ENCODE peak calls at places on chromosome 13, in eight cellular contexts. One of them, this sample, is unnamed.

GRCh38 chr13:112222971-112223370 is 153.2 kb upstream of the SPACA7 start:
- DNase-seq in thoracic aorta: no peak
- DNase-seq in choroid plexus epithelial cell: no peak
- DNase-seq in CD8-positive, alpha-beta memory T cell: no peak
- DNase-seq in HCT116: no peak
- DNase-seq in coronary artery: no peak
- DNase-seq in astrocyte: no peak
- DNase-seq in A549: no peak
- DNase-seq in this sample: no peak

GRCh38 chr13:55001881-55002280 is 1973.3 kb downstream of the OLFM4 start:
- DNase-seq in choroid plexus epithelial cell: no peak
- DNase-seq in A549: no peak
- DNase-seq in CD8-positive, alpha-beta memory T cell: no peak
- DNase-seq in HCT116: no peak
- DNase-seq in astrocyte: no peak
- DNase-seq in thoracic aorta: no peak
- DNase-seq in coronary artery: no peak
- DNase-seq in this sample: no peak

GRCh38 chr13:20157387-20157786 is 3.5 kb downstream of the GJA3 start:
- DNase-seq in choroid plexus epithelial cell: no peak
- DNase-seq in astrocyte: no peak
- DNase-seq in HCT116: no peak
- DNase-seq in thoracic aorta: no peak
- DNase-seq in A549: no peak
- DNase-seq in CD8-positive, alpha-beta memory T cell: no peak
- DNase-seq in coronary artery: no peak
- DNase-seq in this sample: no peak

GRCh38 chr13:76570485-76570884 is 315.7 kb downstream of the KCTD12 start:
- DNase-seq in thoracic aorta: no peak
- DNase-seq in coronary artery: no peak
- DNase-seq in A549: no peak
- DNase-seq in astrocyte: no peak
- DNase-seq in CD8-positive, alpha-beta memory T cell: no peak
- DNase-seq in choroid plexus epithelial cell: no peak
- DNase-seq in HCT116: no peak
- DNase-seq in this sample: no peak

GRCh38 chr13:104198811-104199210 is 1132.6 kb upstream of the SLC10A2 start:
- DNase-seq in thoracic aorta: no peak
- DNase-seq in HCT116: no peak
- DNase-seq in A549: no peak
- DNase-seq in astrocyte: no peak
- DNase-seq in CD8-positive, alpha-beta memory T cell: no peak
- DNase-seq in coronary artery: no peak
- DNase-seq in choroid plexus epithelial cell: no peak
- DNase-seq in this sample: no peak

GRCh38 chr13:101579291-101579802 is 126.9 kb downstream of the ITGBL1 start:
- DNase-seq in coronary artery: no peak
- DNase-seq in HCT116: no peak
- DNase-seq in astrocyte: peak; percentile 54
- DNase-seq in CD8-positive, alpha-beta memory T cell: no peak
- DNase-seq in thoracic aorta: no peak
- DNase-seq in A549: peak; percentile 53
- DNase-seq in choroid plexus epithelial cell: peak; percentile 78
- DNase-seq in this sample: peak; percentile 6

GRCh38 chr13:48600374-48601364 is 53.1 kb upstream of the CYSLTR2 start:
- DNase-seq in astrocyte: peak; percentile 98
- DNase-seq in thoracic aorta: no peak
- DNase-seq in coronary artery: no peak
- DNase-seq in HCT116: no peak
- DNase-seq in choroid plexus epithelial cell: peak; percentile 91
- DNase-seq in CD8-positive, alpha-beta memory T cell: no peak
- DNase-seq in A549: no peak
- DNase-seq in this sample: no peak

GRCh38 chr13:44312898-44313551 is 60.6 kb upstream of the SERP2 start:
- DNase-seq in coronary artery: peak; percentile 1
- DNase-seq in CD8-positive, alpha-beta memory T cell: no peak
- DNase-seq in thoracic aorta: no peak
- DNase-seq in A549: peak; percentile 67
- DNase-seq in astrocyte: peak; percentile 97
- DNase-seq in choroid plexus epithelial cell: peak; percentile 76
- DNase-seq in HCT116: peak; percentile 88
- DNase-seq in this sample: peak; percentile 77

GRCh38 chr13:99585609-99586008 is 84.3 kb downstream of the TM9SF2 start:
- DNase-seq in coronary artery: no peak
- DNase-seq in astrocyte: no peak
- DNase-seq in choroid plexus epithelial cell: peak; percentile 26
- DNase-seq in HCT116: no peak
- DNase-seq in CD8-positive, alpha-beta memory T cell: no peak
- DNase-seq in A549: no peak
- DNase-seq in thoracic aorta: no peak
- DNase-seq in this sample: no peak

GRCh38 chr13:93224545-93224944 is 2.1 kb upstream of the GPC6 start:
- DNase-seq in A549: peak; percentile 80
- DNase-seq in CD8-positive, alpha-beta memory T cell: no peak
- DNase-seq in choroid plexus epithelial cell: peak; percentile 38
- DNase-seq in HCT116: no peak
- DNase-seq in thoracic aorta: no peak
- DNase-seq in astrocyte: peak; percentile 93
- DNase-seq in coronary artery: no peak
- DNase-seq in this sample: no peak

GRCh38 chr13:113404366-113404722 is 40.4 kb upstream of the GRTP1 start:
- DNase-seq in A549: no peak
- DNase-seq in thoracic aorta: no peak
- DNase-seq in choroid plexus epithelial cell: no peak
- DNase-seq in astrocyte: no peak
- DNase-seq in CD8-positive, alpha-beta memory T cell: no peak
- DNase-seq in HCT116: no peak
- DNase-seq in coronary artery: no peak
- DNase-seq in this sample: no peak

DNA sequence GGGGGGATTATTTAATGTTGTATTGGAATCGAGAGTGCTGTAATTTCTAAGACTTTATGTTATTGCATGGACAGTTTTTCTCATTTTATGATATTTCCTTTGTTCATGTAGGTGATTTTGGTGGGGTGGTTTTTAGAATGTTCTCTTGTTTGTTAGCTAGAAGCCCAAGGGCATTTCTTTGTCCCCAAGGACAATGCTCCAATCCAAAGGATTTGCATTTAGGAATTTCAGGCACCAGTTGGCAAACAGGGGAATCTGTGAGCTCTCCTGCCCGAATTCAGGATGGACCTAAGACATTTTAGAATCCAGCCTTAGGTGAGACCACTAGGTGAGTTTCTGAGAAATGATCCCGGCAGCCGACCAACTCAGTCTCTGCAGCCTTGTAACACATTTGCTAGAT is 324.9 kb downstream of the KCNRG start:
- DNase-seq in CD8-positive, alpha-beta memory T cell: no peak
- DNase-seq in choroid plexus epithelial cell: no peak
- DNase-seq in astrocyte: no peak
- DNase-seq in thoracic aorta: no peak
- DNase-seq in A549: no peak
- DNase-seq in HCT116: no peak
- DNase-seq in coronary artery: no peak
- DNase-seq in this sample: no peak
- H3K4me3 ChIP-seq in CD8-positive, alpha-beta memory T cell: no peak overlapping the region
- H3K4me3 ChIP-seq in choroid plexus epithelial cell: no peak overlapping the region
- H3K4me3 ChIP-seq in astrocyte: no peak overlapping the region
- H3K4me3 ChIP-seq in thoracic aorta: no peak overlapping the region
- H3K4me3 ChIP-seq in A549: no peak overlapping the region
- H3K4me3 ChIP-seq in HCT116: no peak overlapping the region
- H3K4me3 ChIP-seq in coronary artery: no peak overlapping the region
- H3K4me3 ChIP-seq in this sample: no peak overlapping the region

DNA sequence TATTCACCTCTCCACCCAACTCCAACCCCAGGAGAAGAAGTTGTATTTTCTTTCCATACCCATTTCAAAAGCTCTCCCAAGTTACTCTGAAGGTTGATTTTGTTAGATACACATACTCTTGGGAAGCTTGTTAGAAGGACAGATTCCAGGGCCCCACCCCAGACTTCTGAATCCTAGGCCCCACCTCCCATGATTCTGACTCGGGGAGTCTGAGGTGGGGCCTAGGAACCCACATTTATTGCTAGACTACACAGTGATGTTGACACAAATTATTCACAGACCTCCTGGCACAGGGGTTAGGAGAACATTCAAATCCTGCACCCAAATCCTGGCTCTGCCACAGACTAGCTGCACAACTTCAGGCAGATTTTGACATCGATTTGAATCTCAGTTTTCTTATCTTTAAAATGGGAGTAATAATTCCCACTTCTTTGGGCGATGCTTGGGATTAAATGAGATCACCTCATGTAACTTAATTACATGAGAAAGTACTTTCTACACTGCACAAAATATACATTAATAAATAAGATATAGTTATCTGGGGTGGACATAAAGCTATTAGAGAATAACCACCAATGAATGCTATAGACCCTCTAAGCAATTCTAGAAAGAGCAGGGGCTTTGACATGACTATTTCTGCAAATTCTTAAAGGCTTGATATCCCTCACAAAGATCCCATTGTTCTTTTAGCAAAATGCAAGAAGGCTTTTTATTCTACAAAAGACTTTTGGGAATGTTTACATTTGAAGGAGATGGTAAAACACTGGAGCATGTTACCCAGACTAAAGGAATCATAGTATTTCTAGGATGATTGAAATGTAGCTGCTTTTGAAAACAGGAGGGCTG is 18.0 kb downstream of the MBNL2 start:
- DNase-seq in choroid plexus epithelial cell: no peak
- DNase-seq in CD8-positive, alpha-beta memory T cell: no peak
- DNase-seq in thoracic aorta: no peak
- DNase-seq in astrocyte: no peak
- DNase-seq in coronary artery: no peak
- DNase-seq in HCT116: no peak
- DNase-seq in A549: no peak
- DNase-seq in this sample: no peak
- H3K4me3 ChIP-seq in choroid plexus epithelial cell: no peak overlapping the region
- H3K4me3 ChIP-seq in CD8-positive, alpha-beta memory T cell: no peak overlapping the region
- H3K4me3 ChIP-seq in thoracic aorta: no peak overlapping the region
- H3K4me3 ChIP-seq in astrocyte: no peak overlapping the region
- H3K4me3 ChIP-seq in coronary artery: no peak overlapping the region
- H3K4me3 ChIP-seq in HCT116: no peak overlapping the region
- H3K4me3 ChIP-seq in A549: no peak overlapping the region
- H3K4me3 ChIP-seq in this sample: no peak overlapping the region

GRCh38 chr13:110430391-110431338 is 123.6 kb downstream of the COL4A2 start:
- DNase-seq in coronary artery: peak; percentile 60
- DNase-seq in HCT116: no peak
- DNase-seq in CD8-positive, alpha-beta memory T cell: no peak
- DNase-seq in choroid plexus epithelial cell: no peak
- DNase-seq in thoracic aorta: no peak
- DNase-seq in A549: no peak
- DNase-seq in astrocyte: no peak
- DNase-seq in this sample: no peak

GRCh38 chr13:110433014-110433413 is 125.9 kb downstream of the COL4A2 start:
- DNase-seq in astrocyte: no peak
- DNase-seq in A549: no peak
- DNase-seq in HCT116: no peak
- DNase-seq in CD8-positive, alpha-beta memory T cell: no peak
- DNase-seq in thoracic aorta: peak; percentile 60
- DNase-seq in coronary artery: peak; percentile 91
- DNase-seq in choroid plexus epithelial cell: peak; percentile 57
- DNase-seq in this sample: no peak

GRCh38 chr13:110432522-110432921 is 125.4 kb downstream of the COL4A2 start:
- DNase-seq in CD8-positive, alpha-beta memory T cell: no peak
- DNase-seq in coronary artery: no peak
- DNase-seq in choroid plexus epithelial cell: no peak
- DNase-seq in thoracic aorta: no peak
- DNase-seq in astrocyte: no peak
- DNase-seq in A549: no peak
- DNase-seq in HCT116: no peak
- DNase-seq in this sample: no peak

GRCh38 chr13:110431425-110431824 is 124.3 kb downstream of the COL4A2 start:
- DNase-seq in choroid plexus epithelial cell: no peak
- DNase-seq in astrocyte: no peak
- DNase-seq in coronary artery: peak; percentile 55
- DNase-seq in HCT116: no peak
- DNase-seq in thoracic aorta: no peak
- DNase-seq in A549: no peak
- DNase-seq in CD8-positive, alpha-beta memory T cell: no peak
- DNase-seq in this sample: no peak

GRCh38 chr13:110431851-110432294 is 124.8 kb downstream of the COL4A2 start:
- DNase-seq in A549: no peak
- DNase-seq in coronary artery: peak; percentile 76
- DNase-seq in choroid plexus epithelial cell: no peak
- DNase-seq in CD8-positive, alpha-beta memory T cell: no peak
- DNase-seq in HCT116: no peak
- DNase-seq in thoracic aorta: no peak
- DNase-seq in astrocyte: no peak
- DNase-seq in this sample: peak; percentile 25
- H3K4me3 ChIP-seq in A549: no peak overlapping the region
- H3K4me3 ChIP-seq in coronary artery: no peak overlapping the region
- H3K4me3 ChIP-seq in choroid plexus epithelial cell: no peak overlapping the region
- H3K4me3 ChIP-seq in CD8-positive, alpha-beta memory T cell: no peak overlapping the region
- H3K4me3 ChIP-seq in HCT116: no peak overlapping the region
- H3K4me3 ChIP-seq in thoracic aorta: no peak overlapping the region
- H3K4me3 ChIP-seq in astrocyte: no peak overlapping the region
- H3K4me3 ChIP-seq in this sample: no peak overlapping the region

DNA sequence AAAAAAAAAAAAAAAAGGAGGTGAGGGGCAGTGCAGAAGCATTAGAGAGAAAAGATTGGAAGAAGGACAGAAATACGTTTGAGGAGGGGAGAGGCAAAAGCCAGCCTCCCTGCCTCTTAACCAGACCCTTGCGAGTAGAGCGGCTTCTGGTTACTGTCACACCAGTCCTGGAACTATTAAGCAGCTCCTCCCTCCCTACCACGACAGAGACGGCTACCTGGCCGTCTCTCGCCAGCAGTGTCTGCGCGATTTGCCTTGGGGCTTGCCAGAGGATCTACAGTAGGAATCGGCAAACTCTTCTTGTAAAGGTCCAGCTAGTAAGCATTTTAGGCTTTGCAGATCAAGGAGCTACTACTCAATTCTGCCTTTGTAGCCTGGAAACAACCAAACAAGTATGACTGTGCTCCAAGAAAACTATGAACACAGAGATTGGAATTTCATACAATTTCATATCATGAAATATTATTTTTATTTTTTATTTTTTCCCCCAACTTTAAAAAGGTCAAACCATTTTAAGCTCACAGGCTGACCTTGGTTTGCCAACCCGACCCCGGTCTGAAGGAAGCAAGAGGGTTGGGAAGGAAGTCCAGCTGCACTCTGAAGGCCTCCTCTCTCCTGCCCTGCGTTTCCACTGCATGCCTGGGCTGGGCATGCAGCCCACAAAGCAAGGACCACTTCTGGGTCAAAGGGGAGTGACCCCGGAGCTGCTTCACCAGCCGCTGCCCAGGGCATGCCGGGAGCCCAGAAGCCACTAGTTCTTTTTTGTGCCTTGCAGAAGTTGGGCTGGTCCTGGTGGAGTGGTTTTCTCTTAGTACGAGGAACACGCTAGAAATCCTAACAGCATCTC is 166.9 kb downstream of the FLT1 start:
- DNase-seq in HCT116: no peak
- DNase-seq in A549: no peak
- DNase-seq in CD8-positive, alpha-beta memory T cell: no peak
- DNase-seq in thoracic aorta: no peak
- DNase-seq in choroid plexus epithelial cell: peak; percentile 41
- DNase-seq in coronary artery: no peak
- DNase-seq in astrocyte: no peak
- DNase-seq in this sample: no peak
- H3K4me3 ChIP-seq in HCT116: no peak overlapping the region
- H3K4me3 ChIP-seq in A549: no peak overlapping the region
- H3K4me3 ChIP-seq in CD8-positive, alpha-beta memory T cell: no peak overlapping the region
- H3K4me3 ChIP-seq in thoracic aorta: no peak overlapping the region
- H3K4me3 ChIP-seq in choroid plexus epithelial cell: no peak overlapping the region
- H3K4me3 ChIP-seq in coronary artery: no peak overlapping the region
- H3K4me3 ChIP-seq in astrocyte: no peak overlapping the region
- H3K4me3 ChIP-seq in this sample: no peak overlapping the region

GRCh38 chr13:110304256-110304655 is 2.7 kb downstream of the COL4A1 start:
- DNase-seq in HCT116: no peak
- DNase-seq in A549: no peak
- DNase-seq in astrocyte: no peak
- DNase-seq in coronary artery: peak; percentile 78
- DNase-seq in CD8-positive, alpha-beta memory T cell: no peak
- DNase-seq in thoracic aorta: no peak
- DNase-seq in choroid plexus epithelial cell: peak; percentile 85
- DNase-seq in this sample: no peak
- H3K4me3 ChIP-seq in HCT116: no peak overlapping the region
- H3K4me3 ChIP-seq in A549: peak overlapping the region; percentile 92
- H3K4me3 ChIP-seq in astrocyte: peak overlapping the region; percentile 95
- H3K4me3 ChIP-seq in coronary artery: peak overlapping the region; percentile 98
- H3K4me3 ChIP-seq in CD8-positive, alpha-beta memory T cell: no peak overlapping the region
- H3K4me3 ChIP-seq in thoracic aorta: peak overlapping the region; percentile 95
- H3K4me3 ChIP-seq in choroid plexus epithelial cell: peak overlapping the region; percentile 68
- H3K4me3 ChIP-seq in this sample: no peak overlapping the region

This sample was measured in LNCaP clone FGC.